ENCODE peak calls at places on chromosomes 11 and 22, in six cellular contexts. P, I, X, Y, B and C are unnamed samples.

GRCh38 chr11:45662665-45663485 is 2.5 kb downstream of the CHST1 start:
- DNase-seq in Y (peak; percentile 56), B (peak; percentile 94), I (peak; percentile 4), P (no peak), X (no peak), C (no peak)

GRCh38 chr11:129538323-129538722 is 162.7 kb downstream of the BARX2 start:
- DNase-seq in X (no peak), B (no peak), P (no peak), Y (no peak), I (peak; percentile 16), C (no peak)

GRCh38 chr11:117876341-117877119 is at the start of gene FXYD6:
- DNase-seq in B (peak; percentile 40), X (peak; percentile 77), Y (peak; percentile 92), I (no peak), P (peak; percentile 54), C (peak; percentile 78)

GRCh38 chr22:49457146-49457545 is 370.5 kb downstream of the BRD1 start:
- DNase-seq in P (no peak), I (no peak), X (no peak), Y (no peak), B (no peak), C (no peak)

GRCh38 chr11:116598556-116598955 is 174.2 kb downstream of the BUD13 start:
- DNase-seq in X (no peak), I (no peak), B (no peak), P (no peak), Y (no peak), C (no peak)

GRCh38 chr22:42991010-42991651 is 23.8 kb downstream of the PACSIN2 start:
- DNase-seq in P (no peak), X (no peak), I (peak; percentile 50), Y (no peak), B (peak; percentile 57), C (no peak)

GRCh38 chr11:126282361-126282741 is 542 bp upstream of the TIRAP start:
- DNase-seq in P (peak; percentile 54), X (peak; percentile 48), I (peak; percentile 34), Y (peak; percentile 62), B (peak; percentile 63), C (peak; percentile 49)

GRCh38 chr11:23865341-23865975 is 631.4 kb upstream of the LUZP2 start:
- DNase-seq in I (peak; percentile 68), Y (no peak), B (no peak), X (no peak), P (no peak), C (no peak)

GRCh38 chr11:105181100-105181499 is 41.5 kb upstream of the CARD18 start:
- DNase-seq in B (peak; percentile 86), P (no peak), X (peak; percentile 6), I (peak; percentile 59), Y (no peak), C (no peak)

GRCh38 chr11:15143855-15144254 is 29.1 kb downstream of the INSC start:
- DNase-seq in Y (no peak), I (no peak), X (no peak), P (no peak), B (no peak), C (no peak)

GRCh38 chr11:21110378-21110777 is 441.0 kb downstream of the NELL1 start:
- DNase-seq in I (no peak), Y (no peak), X (no peak), P (no peak), B (no peak), C (no peak)

GRCh38 chr22:46010177-46010867 is 33.4 kb upstream of the WNT7B start:
- DNase-seq in Y (no peak), B (peak; percentile 33), X (no peak), I (peak; percentile 80), P (peak; percentile 2), C (no peak)

GRCh38 chr11:64092119-64092760 is 56.5 kb downstream of the FLRT1 start:
- DNase-seq in X (no peak), P (no peak), B (no peak), Y (no peak), I (no peak), C (no peak)

GRCh38 chr22:29454186-29454745 is 15.9 kb downstream of the RFPL1 start:
- DNase-seq in P (no peak), B (no peak), I (no peak), X (no peak), Y (no peak), C (no peak)

GRCh38 chr11:20093775-20094174 is 66.5 kb downstream of the DBX1 start:
- DNase-seq in P (no peak), X (no peak), B (no peak), I (no peak), Y (peak; percentile 43), C (no peak)

GRCh38 chr22:42320463-42321416 is 50.3 kb upstream of the TCF20 start:
- DNase-seq in I (no peak), X (no peak), Y (no peak), B (no peak), P (no peak), C (no peak)

GRCh38 chr11:32173435-32173834 is 82.6 kb downstream of the RCN1 start:
- DNase-seq in Y (peak; percentile 86), P (peak; percentile 63), X (peak; percentile 67), B (peak; percentile 83), I (peak; percentile 72), C (peak; percentile 67)

GRCh38 chr22:43446881-43447280 is 35.1 kb downstream of the MPPED1 start:
- DNase-seq in Y (no peak), B (no peak), I (peak; percentile 26), P (no peak), X (no peak), C (no peak)

GRCh38 chr11:64285885-64286800 is 495 bp downstream of the GPR137 start:
- DNase-seq in P (peak; percentile 74), X (no peak), Y (peak; percentile 39), B (no peak), I (peak; percentile 55), C (no peak)

GRCh38 chr22:27801197-27801615 is 350 bp downstream of the MN1 start:
- DNase-seq in I (peak; percentile 25), Y (peak; percentile 78), X (peak; percentile 40), P (no peak), B (peak; percentile 54), C (peak; percentile 65)

GRCh38 chr11:77202941-77203900 is 75.2 kb downstream of the MYO7A start:
- DNase-seq in P (no peak), X (no peak), Y (no peak), I (no peak), B (no peak), C (no peak)

GRCh38 chr22:49513358-49513851 is 314.3 kb downstream of the BRD1 start:
- DNase-seq in B (no peak), P (no peak), I (no peak), X (no peak), Y (no peak), C (no peak)

GRCh38 chr11:64914123-64914522 is 2.9 kb downstream of the ATG2A start:
- DNase-seq in X (no peak), P (no peak), I (no peak), B (no peak), Y (no peak), C (no peak)

GRCh38 chr11:120043323-120043945 is 94.5 kb downstream of the TRIM29 start:
- DNase-seq in B (no peak), I (no peak), Y (no peak), P (no peak), X (no peak), C (no peak)

GRCh38 chr11:36268337-36268931 is 20.8 kb downstream of the COMMD9 start:
- DNase-seq in X (no peak), Y (no peak), P (no peak), I (no peak), B (no peak), C (no peak)

GRCh38 chr11:118194835-118195627 is 18.6 kb upstream of the SCN2B start:
- DNase-seq in Y (no peak), X (peak; percentile 87), I (peak; percentile 96), B (peak; percentile 84), P (peak; percentile 82), C (no peak)

GRCh38 chr22:50479686-50480085 is 1.7 kb upstream of the ADM2 start:
- DNase-seq in Y (no peak), I (no peak), B (no peak), P (no peak), X (no peak), C (no peak)

GRCh38 chr22:28802595-28803087 is 2.3 kb upstream of the XBP1 start:
- DNase-seq in X (no peak), P (no peak), B (no peak), Y (no peak), I (no peak), C (no peak)

GRCh38 chr22:38067028-38067415 is 9.8 kb downstream of the PICK1 start:
- DNase-seq in Y (no peak), B (no peak), I (no peak), X (no peak), P (no peak), C (no peak)
- TF ChIP-seq CTCF in Y (no peak), B (no peak), I (no peak), X (no peak), P (no peak), C (no peak)

DNA sequence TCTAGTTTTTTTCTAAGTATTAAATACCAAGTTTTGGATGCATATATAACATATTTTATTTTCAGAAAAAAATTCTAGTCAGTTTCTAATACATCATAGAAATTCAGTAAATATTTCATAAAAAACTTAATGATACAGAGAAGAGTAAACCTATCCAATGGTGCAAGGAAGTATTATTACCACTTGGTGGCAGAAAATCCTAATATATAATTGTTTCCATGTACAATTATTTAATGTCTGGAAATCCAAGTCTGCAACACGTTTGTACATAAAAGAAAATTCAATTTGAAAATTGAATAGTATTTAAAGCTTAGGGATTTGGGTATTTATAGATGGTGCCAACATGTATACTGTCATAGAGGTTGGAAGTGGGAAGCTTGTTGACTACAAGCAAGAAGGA is 127.0 kb downstream of the TRPC6 start:
- DNase-seq in X (no peak), P (no peak), B (peak; percentile 24), I (peak; percentile 66), Y (no peak), C (no peak)
- TF ChIP-seq CTCF in X (no peak), P (peak; percentile 21), B (peak; percentile 22), I (peak; percentile 81), Y (peak; percentile 52), C (peak; percentile 40)

GRCh38 chr11:72753341-72754148 is 1.3 kb upstream of the ARAP1 start:
- DNase-seq in I (peak; percentile 21), B (no peak), X (no peak), Y (no peak), P (no peak), C (no peak)
- TF ChIP-seq CTCF in I (peak; percentile 41), B (peak; percentile 12), X (no peak), Y (no peak), P (peak; percentile 13), C (no peak)

GRCh38 chr11:85898456-85898855 is 43.3 kb downstream of the CCDC83 start:
- DNase-seq in Y (no peak), I (no peak), B (peak; percentile 2), P (no peak), X (no peak), C (no peak)

GRCh38 chr11:85903811-85904210 is 48.6 kb downstream of the CCDC83 start:
- DNase-seq in I (no peak), X (no peak), Y (no peak), P (no peak), B (no peak), C (no peak)

GRCh38 chr11:85902353-85902752 is 47.2 kb downstream of the CCDC83 start:
- DNase-seq in Y (no peak), P (no peak), B (no peak), I (no peak), X (no peak), C (no peak)

DNA sequence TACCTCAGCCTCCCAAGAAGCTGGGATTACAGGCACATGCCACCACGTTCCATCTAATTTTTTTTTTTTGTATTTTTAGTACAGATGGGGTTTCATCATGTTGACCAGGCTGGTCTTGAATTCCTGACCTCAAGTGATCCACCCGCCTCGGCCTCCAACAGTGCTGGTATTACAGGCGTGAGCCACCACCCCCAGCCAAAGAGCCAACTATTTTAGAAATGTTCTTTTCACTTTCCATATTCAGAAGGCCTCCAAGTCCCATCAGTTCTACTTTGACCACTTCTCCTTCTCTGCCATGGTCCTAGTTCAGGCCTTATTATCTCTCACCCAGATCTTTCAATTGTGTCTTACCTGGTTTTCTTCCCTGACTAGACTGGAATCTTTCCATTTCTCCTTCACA is 48.2 kb downstream of the CCDC83 start:
- DNase-seq in Y (no peak), I (no peak), P (no peak), B (no peak), X (no peak), C (no peak)
- TF ChIP-seq CTCF in Y (no peak), I (no peak), P (no peak), B (no peak), X (no peak), C (no peak)